ENCODE peak calls at places on chromosomes 1 and 21, in ten cellular contexts. One of them, this sample, is unnamed.
A peak's percentile ranks its signal among the peaks of the same experiment; 100 is the strongest.

GRCh38 chr1:94734963-94735899 is 84.9 kb upstream of the SLC44A3 start:
- DNase-seq in hepatic stellate cell: peak; percentile 27
- DNase-seq in endothelial cell: no peak
- DNase-seq in pulmonary artery endothelial cell: no peak
- DNase-seq in epithelial cell of prostate: no peak
- DNase-seq in mucosa of descending colon: peak; percentile 66
- DNase-seq in NCI-H2081: no peak
- DNase-seq in right cardiac atrium: peak; percentile 76
- DNase-seq in activated CD8-positive, alpha-beta T cell treated with anti-CD3 and anti-CD28 coated beads, Interleukin-2, amount 10 ng/mL, durations not matched to agents 7 days and 5 days: no peak
- DNase-seq in AG09309: no peak
- DNase-seq in this sample: peak; percentile 4

GRCh38 chr1:57605933-57606332 is 182.1 kb upstream of the DAB1 start:
- DNase-seq in hepatic stellate cell: no peak
- DNase-seq in endothelial cell: no peak
- DNase-seq in pulmonary artery endothelial cell: no peak
- DNase-seq in epithelial cell of prostate: no peak
- DNase-seq in mucosa of descending colon: no peak
- DNase-seq in NCI-H2081: no peak
- DNase-seq in right cardiac atrium: no peak
- DNase-seq in activated CD8-positive, alpha-beta T cell treated with anti-CD3 and anti-CD28 coated beads, Interleukin-2, amount 10 ng/mL, durations not matched to agents 7 days and 5 days: no peak
- DNase-seq in AG09309: no peak
- DNase-seq in this sample: no peak

GRCh38 chr1:24318238-24318987 is 744 bp upstream of the GRHL3 start:
- DNase-seq in hepatic stellate cell: no peak
- DNase-seq in endothelial cell: no peak
- DNase-seq in pulmonary artery endothelial cell: no peak
- DNase-seq in epithelial cell of prostate: no peak
- DNase-seq in mucosa of descending colon: no peak
- DNase-seq in NCI-H2081: no peak
- DNase-seq in right cardiac atrium: no peak
- DNase-seq in activated CD8-positive, alpha-beta T cell treated with anti-CD3 and anti-CD28 coated beads, Interleukin-2, amount 10 ng/mL, durations not matched to agents 7 days and 5 days: no peak
- DNase-seq in AG09309: no peak
- DNase-seq in this sample: no peak

GRCh38 chr21:29190920-29191319 is 60.5 kb downstream of the MAP3K7CL start:
- DNase-seq in hepatic stellate cell: no peak
- DNase-seq in endothelial cell: no peak
- DNase-seq in pulmonary artery endothelial cell: no peak
- DNase-seq in epithelial cell of prostate: no peak
- DNase-seq in mucosa of descending colon: no peak
- DNase-seq in NCI-H2081: no peak
- DNase-seq in right cardiac atrium: no peak
- DNase-seq in activated CD8-positive, alpha-beta T cell treated with anti-CD3 and anti-CD28 coated beads, Interleukin-2, amount 10 ng/mL, durations not matched to agents 7 days and 5 days: no peak
- DNase-seq in AG09309: peak; percentile 59
- DNase-seq in this sample: no peak

GRCh38 chr1:34137411-34137810 is 27.6 kb downstream of the CSMD2 start:
- DNase-seq in hepatic stellate cell: no peak
- DNase-seq in endothelial cell: no peak
- DNase-seq in pulmonary artery endothelial cell: no peak
- DNase-seq in epithelial cell of prostate: no peak
- DNase-seq in mucosa of descending colon: no peak
- DNase-seq in NCI-H2081: no peak
- DNase-seq in right cardiac atrium: no peak
- DNase-seq in activated CD8-positive, alpha-beta T cell treated with anti-CD3 and anti-CD28 coated beads, Interleukin-2, amount 10 ng/mL, durations not matched to agents 7 days and 5 days: no peak
- DNase-seq in AG09309: no peak
- DNase-seq in this sample: no peak

GRCh38 chr1:82153282-82153630 is 352.5 kb downstream of the ADGRL2 start:
- DNase-seq in hepatic stellate cell: no peak
- DNase-seq in endothelial cell: no peak
- DNase-seq in pulmonary artery endothelial cell: no peak
- DNase-seq in epithelial cell of prostate: no peak
- DNase-seq in mucosa of descending colon: no peak
- DNase-seq in NCI-H2081: no peak
- DNase-seq in right cardiac atrium: no peak
- DNase-seq in activated CD8-positive, alpha-beta T cell treated with anti-CD3 and anti-CD28 coated beads, Interleukin-2, amount 10 ng/mL, durations not matched to agents 7 days and 5 days: no peak
- DNase-seq in AG09309: peak; percentile 27
- DNase-seq in this sample: no peak

GRCh38 chr1:183137782-183138181 is 48.3 kb upstream of the LAMC2 start:
- DNase-seq in hepatic stellate cell: no peak
- DNase-seq in endothelial cell: no peak
- DNase-seq in pulmonary artery endothelial cell: no peak
- DNase-seq in epithelial cell of prostate: no peak
- DNase-seq in mucosa of descending colon: no peak
- DNase-seq in NCI-H2081: no peak
- DNase-seq in right cardiac atrium: no peak
- DNase-seq in activated CD8-positive, alpha-beta T cell treated with anti-CD3 and anti-CD28 coated beads, Interleukin-2, amount 10 ng/mL, durations not matched to agents 7 days and 5 days: no peak
- DNase-seq in AG09309: no peak
- DNase-seq in this sample: no peak

GRCh38 chr21:45308211-45309068 is 20.7 kb upstream of the POFUT2 start:
- DNase-seq in hepatic stellate cell: peak; percentile 76
- DNase-seq in endothelial cell: no peak
- DNase-seq in pulmonary artery endothelial cell: no peak
- DNase-seq in epithelial cell of prostate: no peak
- DNase-seq in mucosa of descending colon: peak; percentile 19
- DNase-seq in NCI-H2081: no peak
- DNase-seq in right cardiac atrium: peak; percentile 74
- DNase-seq in activated CD8-positive, alpha-beta T cell treated with anti-CD3 and anti-CD28 coated beads, Interleukin-2, amount 10 ng/mL, durations not matched to agents 7 days and 5 days: no peak
- DNase-seq in AG09309: no peak
- DNase-seq in this sample: no peak

GRCh38 chr1:154999651-155000474 is 2.7 kb upstream of the ZBTB7B start:
- DNase-seq in hepatic stellate cell: no peak
- DNase-seq in endothelial cell: peak; percentile 46
- DNase-seq in pulmonary artery endothelial cell: no peak
- DNase-seq in epithelial cell of prostate: no peak
- DNase-seq in mucosa of descending colon: peak; percentile 68
- DNase-seq in NCI-H2081: peak; percentile 76
- DNase-seq in right cardiac atrium: peak; percentile 58
- DNase-seq in activated CD8-positive, alpha-beta T cell treated with anti-CD3 and anti-CD28 coated beads, Interleukin-2, amount 10 ng/mL, durations not matched to agents 7 days and 5 days: peak; percentile 61
- DNase-seq in AG09309: no peak
- DNase-seq in this sample: peak; percentile 80

GRCh38 chr1:226029568-226030225 is 30.6 kb upstream of the SDE2 start:
- DNase-seq in hepatic stellate cell: no peak
- DNase-seq in endothelial cell: no peak
- DNase-seq in pulmonary artery endothelial cell: no peak
- DNase-seq in epithelial cell of prostate: no peak
- DNase-seq in mucosa of descending colon: no peak
- DNase-seq in NCI-H2081: no peak
- DNase-seq in right cardiac atrium: no peak
- DNase-seq in activated CD8-positive, alpha-beta T cell treated with anti-CD3 and anti-CD28 coated beads, Interleukin-2, amount 10 ng/mL, durations not matched to agents 7 days and 5 days: no peak
- DNase-seq in AG09309: no peak
- DNase-seq in this sample: no peak

GRCh38 chr1:23957096-23957495 is 2.5 kb upstream of the PNRC2 start:
- DNase-seq in hepatic stellate cell: no peak
- DNase-seq in endothelial cell: no peak
- DNase-seq in pulmonary artery endothelial cell: no peak
- DNase-seq in epithelial cell of prostate: no peak
- DNase-seq in mucosa of descending colon: peak; percentile 60
- DNase-seq in NCI-H2081: peak; percentile 34
- DNase-seq in right cardiac atrium: no peak
- DNase-seq in activated CD8-positive, alpha-beta T cell treated with anti-CD3 and anti-CD28 coated beads, Interleukin-2, amount 10 ng/mL, durations not matched to agents 7 days and 5 days: no peak
- DNase-seq in AG09309: no peak
- DNase-seq in this sample: no peak

GRCh38 chr1:203059485-203059884 is 26.3 kb downstream of the MYOG start:
- DNase-seq in hepatic stellate cell: no peak
- DNase-seq in endothelial cell: no peak
- DNase-seq in pulmonary artery endothelial cell: no peak
- DNase-seq in epithelial cell of prostate: no peak
- DNase-seq in mucosa of descending colon: no peak
- DNase-seq in NCI-H2081: no peak
- DNase-seq in right cardiac atrium: no peak
- DNase-seq in activated CD8-positive, alpha-beta T cell treated with anti-CD3 and anti-CD28 coated beads, Interleukin-2, amount 10 ng/mL, durations not matched to agents 7 days and 5 days: no peak
- DNase-seq in AG09309: no peak
- DNase-seq in this sample: no peak

GRCh38 chr1:43425045-43425444 is 28.7 kb downstream of the HYI start:
- DNase-seq in hepatic stellate cell: no peak
- DNase-seq in endothelial cell: no peak
- DNase-seq in pulmonary artery endothelial cell: no peak
- DNase-seq in epithelial cell of prostate: no peak
- DNase-seq in mucosa of descending colon: no peak
- DNase-seq in NCI-H2081: no peak
- DNase-seq in right cardiac atrium: no peak
- DNase-seq in activated CD8-positive, alpha-beta T cell treated with anti-CD3 and anti-CD28 coated beads, Interleukin-2, amount 10 ng/mL, durations not matched to agents 7 days and 5 days: no peak
- DNase-seq in AG09309: no peak
- DNase-seq in this sample: no peak

GRCh38 chr1:12552951-12553921 is 64.8 kb downstream of the DHRS3 start:
- DNase-seq in hepatic stellate cell: peak; percentile 48
- DNase-seq in endothelial cell: no peak
- DNase-seq in pulmonary artery endothelial cell: no peak
- DNase-seq in epithelial cell of prostate: no peak
- DNase-seq in mucosa of descending colon: no peak
- DNase-seq in NCI-H2081: no peak
- DNase-seq in right cardiac atrium: peak; percentile 76
- DNase-seq in activated CD8-positive, alpha-beta T cell treated with anti-CD3 and anti-CD28 coated beads, Interleukin-2, amount 10 ng/mL, durations not matched to agents 7 days and 5 days: no peak
- DNase-seq in AG09309: no peak
- DNase-seq in this sample: no peak

GRCh38 chr1:161166669-161167548 is 683 bp downstream of the PPOX start:
- DNase-seq in hepatic stellate cell: no peak
- DNase-seq in endothelial cell: peak; percentile 31
- DNase-seq in pulmonary artery endothelial cell: no peak
- DNase-seq in epithelial cell of prostate: no peak
- DNase-seq in mucosa of descending colon: peak; percentile 51
- DNase-seq in NCI-H2081: peak; percentile 24
- DNase-seq in right cardiac atrium: peak; percentile 61
- DNase-seq in activated CD8-positive, alpha-beta T cell treated with anti-CD3 and anti-CD28 coated beads, Interleukin-2, amount 10 ng/mL, durations not matched to agents 7 days and 5 days: peak; percentile 34
- DNase-seq in AG09309: no peak
- DNase-seq in this sample: no peak

GRCh38 chr21:29359718-29360117 is 61.0 kb downstream of the BACH1 start:
- DNase-seq in hepatic stellate cell: no peak
- DNase-seq in endothelial cell: no peak
- DNase-seq in pulmonary artery endothelial cell: no peak
- DNase-seq in epithelial cell of prostate: no peak
- DNase-seq in mucosa of descending colon: no peak
- DNase-seq in NCI-H2081: no peak
- DNase-seq in right cardiac atrium: no peak
- DNase-seq in activated CD8-positive, alpha-beta T cell treated with anti-CD3 and anti-CD28 coated beads, Interleukin-2, amount 10 ng/mL, durations not matched to agents 7 days and 5 days: no peak
- DNase-seq in AG09309: no peak
- DNase-seq in this sample: no peak

GRCh38 chr1:21933397-21934248 is 3.5 kb downstream of the HSPG2 start:
- DNase-seq in hepatic stellate cell: no peak
- DNase-seq in endothelial cell: peak; percentile 46
- DNase-seq in pulmonary artery endothelial cell: no peak
- DNase-seq in epithelial cell of prostate: peak; percentile 48
- DNase-seq in mucosa of descending colon: peak; percentile 64
- DNase-seq in NCI-H2081: peak; percentile 87
- DNase-seq in right cardiac atrium: peak; percentile 89
- DNase-seq in activated CD8-positive, alpha-beta T cell treated with anti-CD3 and anti-CD28 coated beads, Interleukin-2, amount 10 ng/mL, durations not matched to agents 7 days and 5 days: no peak
- DNase-seq in AG09309: no peak
- DNase-seq in this sample: no peak

GRCh38 chr1:45050931-45051748 is 39.1 kb downstream of the UROD start:
- DNase-seq in hepatic stellate cell: no peak
- DNase-seq in endothelial cell: no peak
- DNase-seq in pulmonary artery endothelial cell: no peak
- DNase-seq in epithelial cell of prostate: no peak
- DNase-seq in mucosa of descending colon: no peak
- DNase-seq in NCI-H2081: no peak
- DNase-seq in right cardiac atrium: no peak
- DNase-seq in activated CD8-positive, alpha-beta T cell treated with anti-CD3 and anti-CD28 coated beads, Interleukin-2, amount 10 ng/mL, durations not matched to agents 7 days and 5 days: peak; percentile 28
- DNase-seq in AG09309: no peak
- DNase-seq in this sample: no peak

GRCh38 chr1:43937179-43937865 is 3.7 kb downstream of the ARTN start:
- DNase-seq in hepatic stellate cell: no peak
- DNase-seq in endothelial cell: no peak
- DNase-seq in pulmonary artery endothelial cell: no peak
- DNase-seq in epithelial cell of prostate: no peak
- DNase-seq in mucosa of descending colon: no peak
- DNase-seq in NCI-H2081: no peak
- DNase-seq in right cardiac atrium: no peak
- DNase-seq in activated CD8-positive, alpha-beta T cell treated with anti-CD3 and anti-CD28 coated beads, Interleukin-2, amount 10 ng/mL, durations not matched to agents 7 days and 5 days: no peak
- DNase-seq in AG09309: no peak
- DNase-seq in this sample: no peak

This sample was measured in activated CD4-positive, alpha-beta T cell treated with anti-CD3 and anti-CD28 coated beads for 48 hours.